ENCODE peak calls at places on chromosomes 6 and 20, in nine cellular contexts. O is GM19239; T is CD4-positive, alpha-beta T cell; R is AG04449; S is brain microvascular endothelial cell; K is LNCaP clone FGC; L is left ventricle myocardium superior; Y is aorta; P is fibroblast of the conjunctiva. N is an unnamed sample.

GRCh38 chr20:21048841-21049273 is 57.3 kb downstream of the LINC00237 start:
- DNase-seq in P (no peak), Y (no peak), L (no peak), T (peak), S (no peak), K (no peak), R (no peak), O (peak), N (peak)

GRCh38 chr6:35735452-35735851 is 1.4 kb upstream of the ARMC12 start:
- DNase-seq in Y (no peak), R (no peak), S (no peak), K (no peak), P (no peak), T (no peak), L (no peak), O (no peak), N (no peak)

GRCh38 chr6:35181933-35182612 is 31.7 kb upstream of the SCUBE3 start:
- DNase-seq in S (peak), T (no peak), R (no peak), P (peak), Y (peak), O (no peak), K (no peak), L (peak), N (no peak)

GRCh38 chr20:10490706-10491105 is 55.6 kb downstream of the SLX4IP start:
- DNase-seq in R (no peak), O (no peak), L (no peak), S (no peak), Y (no peak), T (no peak), P (no peak), K (no peak), N (no peak)

GRCh38 chr6:14270925-14271791 is 153.6 kb downstream of the CD83 start:
- DNase-seq in Y (peak), L (no peak), K (no peak), S (peak), R (peak), T (peak), O (no peak), P (peak), N (no peak)

GRCh38 chr6:168455847-168456530 is 15.0 kb downstream of the SMOC2 start:
- DNase-seq in K (no peak), T (no peak), P (no peak), R (no peak), S (no peak), L (no peak), O (no peak), Y (no peak), N (no peak)

GRCh38 chr20:4814696-4815252 is 93.1 kb downstream of the PRND start:
- DNase-seq in S (no peak), L (peak), K (no peak), R (no peak), T (peak), O (no peak), Y (peak), P (no peak), N (peak)

GRCh38 chr20:62139636-62140035 is 3.6 kb downstream of the PSMA7 start:
- DNase-seq in Y (no peak), L (no peak), R (no peak), K (no peak), T (no peak), P (no peak), S (no peak), O (no peak), N (no peak)

GRCh38 chr6:38432479-38432878 is 207.2 kb downstream of the BTBD9 start:
- DNase-seq in L (no peak), O (no peak), K (no peak), P (peak), Y (no peak), T (no peak), S (peak), R (no peak), N (no peak)

GRCh38 chr6:7777062-7777461 is 51.2 kb downstream of the BMP6 start:
- DNase-seq in O (no peak), P (no peak), L (no peak), T (no peak), K (no peak), S (no peak), Y (no peak), R (no peak), N (no peak)

GRCh38 chr6:169174516-169175359 is 78.9 kb downstream of the THBS2 start:
- DNase-seq in Y (no peak), L (no peak), K (no peak), O (no peak), S (no peak), P (no peak), T (no peak), R (no peak), N (no peak)

GRCh38 chr6:3013486-3013885 is 13.8 kb downstream of the NQO2 start:
- DNase-seq in P (no peak), S (peak), T (no peak), R (no peak), K (no peak), L (no peak), O (no peak), Y (peak), N (no peak)

N was measured in memory B cell.